ENCODE peak calls at places on chromosome 20, in nine cellular contexts. H, L, O, B, S, T, J, W and M are unnamed samples.
A peak's percentile ranks its signal among the peaks of the same experiment; 100 is the strongest.

GRCh38 chr20:19427480-19427879 is 215.0 kb downstream of the SLC24A3 start:
- DNase-seq in L (no peak), W (no peak), O (peak; percentile 15), T (no peak), H (no peak), S (peak; percentile 62), J (no peak), B (no peak), M (no peak)

GRCh38 chr20:380763-381580 is 412 bp downstream of the TRIB3 start:
- DNase-seq in H (peak; percentile 76), B (peak; percentile 32), L (peak; percentile 91), W (no peak), J (no peak), O (peak; percentile 31), T (peak; percentile 84), S (no peak), M (peak; percentile 58)

GRCh38 chr20:25549866-25550477 is 35.4 kb downstream of the NINL start:
- DNase-seq in S (no peak), J (no peak), W (no peak), B (no peak), H (no peak), T (no peak), O (no peak), L (no peak), M (no peak)

GRCh38 chr20:33277471-33278441 is 5.3 kb upstream of the BPIFB1 start:
- DNase-seq in B (no peak), O (peak; percentile 8), W (no peak), L (no peak), S (no peak), T (peak; percentile 58), H (no peak), J (no peak), M (no peak)

GRCh38 chr20:9498322-9498721 is 16.1 kb upstream of the LAMP5 start:
- DNase-seq in B (no peak), O (no peak), H (no peak), W (no peak), S (no peak), L (peak; percentile 35), J (no peak), T (peak; percentile 12), M (no peak)

GRCh38 chr20:7650481-7650880 is 289.8 kb downstream of the HAO1 start:
- DNase-seq in S (no peak), J (no peak), L (no peak), B (no peak), T (no peak), H (no peak), W (no peak), O (no peak), M (no peak)

GRCh38 chr20:58160451-58161051 is 67.9 kb downstream of the ANKRD60 start:
- DNase-seq in B (no peak), T (no peak), W (no peak), J (peak; percentile 50), O (no peak), L (no peak), H (no peak), S (no peak), M (no peak)

GRCh38 chr20:41172296-41173140 is 35.2 kb downstream of the PLCG1 start:
- DNase-seq in L (no peak), W (no peak), S (peak; percentile 50), J (no peak), T (no peak), O (peak; percentile 23), B (no peak), H (no peak), M (peak; percentile 8)

GRCh38 chr20:50992336-50992732 is 30.6 kb downstream of the KCNG1 start:
- DNase-seq in B (no peak), S (no peak), H (no peak), L (no peak), J (no peak), O (no peak), W (no peak), T (no peak), M (no peak)

GRCh38 chr20:64228751-64229518 is 26.6 kb upstream of the PCMTD2 start:
- DNase-seq in S (no peak), O (no peak), J (no peak), L (no peak), T (no peak), B (no peak), W (no peak), H (no peak), M (no peak)

GRCh38 chr20:57384486-57384885 is 6.7 kb upstream of the RBM38 start:
- DNase-seq in T (no peak), B (no peak), S (no peak), O (no peak), W (no peak), L (no peak), H (no peak), J (no peak), M (no peak)

GRCh38 chr20:16441526-16442164 is 131.6 kb downstream of the KIF16B start:
- DNase-seq in O (no peak), B (no peak), J (no peak), W (no peak), H (no peak), S (no peak), T (no peak), L (no peak), M (no peak)

GRCh38 chr20:830011-830521 is 3.4 kb upstream of the FAM110A start:
- DNase-seq in B (no peak), L (no peak), J (no peak), S (peak; percentile 2), O (no peak), W (no peak), T (no peak), H (no peak), M (no peak)

GRCh38 chr20:1663917-1664316 is 6.3 kb upstream of the SIRPG start:
- DNase-seq in B (no peak), W (no peak), L (peak; percentile 79), H (no peak), S (no peak), T (no peak), J (no peak), O (no peak), M (no peak)

GRCh38 chr20:59829415-59830106 is 103.9 kb downstream of the SYCP2 start:
- DNase-seq in T (no peak), J (no peak), O (peak; percentile 8), L (no peak), H (no peak), B (no peak), S (peak; percentile 22), W (no peak), M (no peak)

GRCh38 chr20:50020283-50020682 is 37.5 kb downstream of the SNAI1 start:
- DNase-seq in O (no peak), W (no peak), H (no peak), B (no peak), T (peak; percentile 55), S (no peak), L (peak; percentile 79), J (no peak), M (no peak)

GRCh38 chr20:25283221-25283951 is 35.5 kb downstream of the PYGB start:
- DNase-seq in O (no peak), W (no peak), J (peak; percentile 11), S (peak; percentile 47), T (no peak), L (no peak), H (no peak), B (peak; percentile 5), M (peak; percentile 7)

GRCh38 chr20:51692806-51693400 is 75.3 kb downstream of the ATP9A start:
- DNase-seq in O (no peak), H (no peak), S (no peak), T (no peak), L (no peak), W (no peak), J (no peak), B (no peak), M (no peak)

DNA sequence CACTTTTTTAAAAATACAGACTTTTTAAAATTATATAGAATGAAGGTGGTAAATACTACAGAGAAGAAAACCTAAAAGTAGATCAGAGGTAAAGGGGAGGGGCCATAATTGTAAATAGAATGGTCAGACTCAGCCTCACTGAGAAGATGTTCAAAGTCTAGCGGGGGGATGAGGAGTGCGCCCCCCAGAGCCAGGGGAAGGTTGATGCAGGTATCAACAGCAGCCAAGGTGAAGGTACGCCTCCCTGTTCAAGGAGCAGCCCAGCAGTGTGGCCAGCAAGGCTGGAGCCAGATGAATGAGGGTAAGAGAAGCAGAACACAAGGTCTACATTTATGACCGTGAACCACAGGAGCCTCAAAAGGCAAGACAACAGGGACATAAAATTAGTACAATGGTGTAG is 204.1 kb downstream of the PTPRT start:
- DNase-seq in J (no peak), T (no peak), S (no peak), O (no peak), B (no peak), L (no peak), H (no peak), W (no peak), M (no peak)
- TF ChIP-seq CTCF in J (no peak), T (no peak), S (no peak), O (no peak), B (no peak), L (peak; percentile 34), H (no peak), W (no peak), M (no peak)

GRCh38 chr20:45934046-45934586 is 367 bp upstream of the PCIF1 start:
- DNase-seq in L (peak; percentile 79), T (peak; percentile 61), O (peak; percentile 73), J (peak; percentile 37), B (peak; percentile 76), H (peak; percentile 15), W (no peak), S (no peak), M (peak; percentile 59)

GRCh38 chr20:45933231-45934045 is 1.0 kb upstream of the PCIF1 start:
- DNase-seq in T (peak; percentile 86), S (peak; percentile 64), H (peak; percentile 66), O (peak; percentile 84), L (peak; percentile 91), W (peak; percentile 38), J (peak; percentile 48), B (peak; percentile 75), M (peak; percentile 79)

GRCh38 chr20:45937765-45938164 is 3.3 kb downstream of the PCIF1 start:
- DNase-seq in H (no peak), L (no peak), B (no peak), O (no peak), T (no peak), W (no peak), J (no peak), S (no peak), M (no peak)

GRCh38 chr20:45935416-45936046 is 1.0 kb downstream of the PCIF1 start:
- DNase-seq in S (no peak), W (no peak), L (no peak), O (no peak), H (no peak), T (no peak), J (no peak), B (no peak), M (no peak)

GRCh38 chr20:45934587-45935415 is at the start of gene PCIF1:
- DNase-seq in W (peak; percentile 93), S (peak; percentile 97), J (peak; percentile 96), T (peak; percentile 96), H (peak; percentile 93), O (peak; percentile 99), L (peak; percentile 98), B (peak; percentile 99), M (peak; percentile 98)
- TF ChIP-seq POLR2A in W (peak; percentile 98), S (peak; percentile 96), J (peak; percentile 99), T (peak; percentile 93), H (peak; percentile 89), O (peak; percentile 88), L (peak; percentile 94), B (peak; percentile 97), M (peak; percentile 95)

GRCh38 chr20:35145141-35145564 is 2.0 kb downstream of the EDEM2 start:
- DNase-seq in J (no peak), T (peak; percentile 70), O (no peak), B (no peak), W (peak; percentile 23), H (peak; percentile 47), S (no peak), L (peak; percentile 72), M (no peak)
- TF ChIP-seq CTCF in J (peak; percentile 68), T (peak; percentile 93), O (no peak), B (peak; percentile 94), W (peak; percentile 88), H (peak; percentile 71), S (peak; percentile 34), L (peak; percentile 63), M (peak; percentile 48)

GRCh38 chr20:3553663-3554062 is 82.8 kb downstream of the ATRN start:
- DNase-seq in H (no peak), O (no peak), J (no peak), W (no peak), L (no peak), T (no peak), B (no peak), S (no peak), M (no peak)
- TF ChIP-seq POLR2A in H (no peak), O (no peak), J (no peak), W (no peak), L (no peak), T (no peak), B (no peak), S (no peak), M (no peak)